ENCODE peak calls at places on chromosomes 7 and 10, in five cellular contexts. J, D, R, V and F are unnamed samples.
A peak's percentile ranks its signal among the peaks of the same experiment; 100 is the strongest.

GRCh38 chr10:23643396-23643795 is 204.5 kb downstream of the OTUD1 start:
- DNase-seq in R (no peak), J (no peak), D (no peak), V (no peak), F (no peak)

GRCh38 chr10:126075009-126075408 is 178.6 kb downstream of the FANK1 start:
- DNase-seq in D (no peak), R (no peak), V (no peak), J (no peak), F (no peak)

GRCh38 chr10:75032119-75032518 is 79.3 kb upstream of the SAMD8 start:
- DNase-seq in D (no peak), J (no peak), R (no peak), V (no peak), F (no peak)

GRCh38 chr7:37097276-37097675 is 351.4 kb downstream of the ELMO1 start:
- DNase-seq in D (no peak), J (no peak), V (no peak), R (no peak), F (no peak)

GRCh38 chr10:27030060-27030459 is 70.2 kb downstream of the ANKRD26 start:
- DNase-seq in R (no peak), V (no peak), D (no peak), J (no peak), F (no peak)

GRCh38 chr10:125626671-125627070 is 56.3 kb downstream of the TEX36 start:
- DNase-seq in V (no peak), R (no peak), D (no peak), J (no peak), F (no peak)

GRCh38 chr7:1087952-1088920 is at the start of gene GPER1:
- DNase-seq in V (peak; percentile 67), D (no peak), J (peak; percentile 38), R (peak; percentile 72), F (no peak)

GRCh38 chr10:108956149-108956548 is 967.2 kb downstream of the XPNPEP1 start:
- DNase-seq in R (peak; percentile 0), V (no peak), J (no peak), D (no peak), F (no peak)

GRCh38 chr7:85274452-85274851 is 87.6 kb upstream of the SEMA3D start:
- DNase-seq in R (no peak), D (no peak), J (no peak), V (peak; percentile 19), F (no peak)

GRCh38 chr7:41943098-41943577 is 240.2 kb upstream of the INHBA start:
- DNase-seq in V (peak; percentile 76), D (no peak), J (peak; percentile 58), R (peak; percentile 90), F (peak; percentile 4)
- H3K4me3 ChIP-seq in V (no peak overlapping the region), D (no peak overlapping the region), J (no peak overlapping the region), R (peak overlapping the region; percentile 57), F (peak overlapping the region; percentile 60)

GRCh38 chr7:70681111-70681846 is 450.7 kb upstream of the GALNT17 start:
- DNase-seq in J (no peak), R (no peak), D (no peak), V (no peak), F (no peak)
- H3K4me3 ChIP-seq in J (peak overlapping the region; percentile 46), R (no peak overlapping the region), D (peak overlapping the region; percentile 28), V (no peak overlapping the region), F (no peak overlapping the region)

GRCh38 chr7:21747806-21748205 is 197.9 kb downstream of the CDCA7L start:
- DNase-seq in D (no peak), R (no peak), V (no peak), J (no peak), F (no peak)

GRCh38 chr7:21749318-21749717 is 196.4 kb downstream of the CDCA7L start:
- DNase-seq in J (no peak), V (no peak), R (no peak), D (no peak), F (no peak)

GRCh38 chr7:21743493-21743892 is 200.7 kb downstream of the DNAH11 start:
- DNase-seq in R (no peak), D (no peak), J (no peak), V (no peak), F (no peak)

DNA sequence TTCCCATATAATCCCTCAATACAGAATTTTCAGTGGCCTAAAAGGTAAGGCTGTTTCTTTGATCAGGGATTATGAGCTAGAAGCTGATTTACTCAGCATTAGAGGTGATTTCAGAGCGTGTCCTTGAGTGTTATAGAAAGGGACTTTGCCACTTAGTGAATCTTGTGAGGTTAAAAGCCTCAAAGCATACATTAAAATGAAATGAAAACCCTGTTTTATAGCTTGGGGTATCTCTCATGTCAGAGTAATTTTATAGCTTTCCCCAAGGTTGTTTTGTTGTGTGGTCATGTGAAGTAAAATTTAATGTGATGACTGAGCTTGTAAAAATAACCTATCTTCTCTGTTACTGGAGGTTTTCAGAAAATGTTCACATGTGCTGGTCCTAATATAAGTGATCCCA is 198.8 kb downstream of the CDCA7L start:
- DNase-seq in D (no peak), V (no peak), J (no peak), R (no peak), F (no peak)
- H3K4me3 ChIP-seq in D (no peak overlapping the region), V (no peak overlapping the region), J (no peak overlapping the region), R (no peak overlapping the region), F (no peak overlapping the region)

DNA sequence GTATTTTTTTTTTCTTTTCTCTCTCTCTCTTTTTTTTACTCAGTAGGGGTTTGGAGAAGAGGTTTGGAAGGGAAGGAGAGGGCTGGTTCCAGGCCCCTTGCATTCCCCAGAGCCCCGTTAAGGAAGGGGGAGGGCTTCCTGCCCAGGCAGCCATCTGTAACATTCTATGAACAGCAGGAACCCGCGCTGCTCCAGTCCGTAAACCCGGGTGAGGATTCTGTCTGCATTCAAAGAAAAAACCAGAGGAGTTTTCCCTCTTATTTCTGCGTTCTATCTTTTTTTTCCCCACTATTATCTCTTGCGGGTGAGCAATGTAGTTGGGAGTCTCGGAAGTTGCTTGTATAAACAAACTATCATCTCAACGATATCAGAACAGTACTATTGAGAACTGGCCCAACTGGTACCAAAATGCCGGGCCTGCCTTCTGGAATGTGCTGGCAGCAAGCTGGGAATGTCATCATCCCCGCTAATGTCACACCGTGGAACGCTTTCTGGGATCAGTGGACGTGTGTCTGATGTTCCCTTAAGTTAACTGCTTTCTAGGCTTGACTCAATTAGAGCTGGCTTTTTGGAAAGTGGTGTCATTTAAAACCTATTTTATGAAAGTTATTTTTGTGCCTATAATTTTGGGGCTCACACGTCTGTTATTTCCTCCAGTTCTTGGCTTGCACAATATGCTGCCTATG is 153.1 kb upstream of the MEOX2 start:
- DNase-seq in R (no peak), D (no peak), J (no peak), V (peak; percentile 62), F (no peak)
- H3K4me3 ChIP-seq in R (peak overlapping the region; percentile 80), D (no peak overlapping the region), J (no peak overlapping the region), V (peak overlapping the region; percentile 62), F (peak overlapping the region; percentile 8)